ENCODE peak calls at places on chromosomes 2 and 18, in five cellular contexts. One of them, this sample, is unnamed.

GRCh38 chr2:233426619-233427342 is 72.5 kb downstream of the DGKD start:
- DNase-seq in heart left ventricle: no peak
- DNase-seq in prostate gland: no peak
- DNase-seq in cardiac muscle cell: no peak
- DNase-seq in SK-N-MC: no peak
- DNase-seq in this sample: peak; percentile 37

GRCh38 chr2:28702887-28703286 is 48.7 kb upstream of the PPP1CB start:
- DNase-seq in cardiac muscle cell: no peak
- DNase-seq in prostate gland: no peak
- DNase-seq in SK-N-MC: no peak
- DNase-seq in heart left ventricle: no peak
- DNase-seq in this sample: no peak

GRCh38 chr2:96146151-96146880 is 1.1 kb upstream of the DUSP2 start:
- DNase-seq in prostate gland: no peak
- DNase-seq in cardiac muscle cell: no peak
- DNase-seq in SK-N-MC: no peak
- DNase-seq in heart left ventricle: peak; percentile 62
- DNase-seq in this sample: no peak

GRCh38 chr2:18209934-18210639 is 331.6 kb downstream of the KCNS3 start:
- DNase-seq in SK-N-MC: no peak
- DNase-seq in cardiac muscle cell: no peak
- DNase-seq in heart left ventricle: no peak
- DNase-seq in prostate gland: no peak
- DNase-seq in this sample: no peak

GRCh38 chr18:58714259-58714658 is 43.0 kb downstream of the MALT1 start:
- DNase-seq in SK-N-MC: no peak
- DNase-seq in heart left ventricle: no peak
- DNase-seq in prostate gland: no peak
- DNase-seq in cardiac muscle cell: no peak
- DNase-seq in this sample: no peak

GRCh38 chr2:114496959-114497358 is 54.5 kb downstream of the DPP10 start:
- DNase-seq in cardiac muscle cell: no peak
- DNase-seq in SK-N-MC: no peak
- DNase-seq in heart left ventricle: no peak
- DNase-seq in prostate gland: no peak
- DNase-seq in this sample: no peak

GRCh38 chr2:46847185-46847710 is 68.4 kb downstream of the MCFD2 start:
- DNase-seq in SK-N-MC: no peak
- DNase-seq in heart left ventricle: peak; percentile 95
- DNase-seq in cardiac muscle cell: no peak
- DNase-seq in prostate gland: peak; percentile 95
- DNase-seq in this sample: peak; percentile 77

GRCh38 chr2:219158586-219158985 is 2.0 kb downstream of the NHEJ1 start:
- DNase-seq in heart left ventricle: no peak
- DNase-seq in prostate gland: no peak
- DNase-seq in SK-N-MC: no peak
- DNase-seq in cardiac muscle cell: no peak
- DNase-seq in this sample: no peak

GRCh38 chr18:78293940-78294401 is 685.6 kb upstream of the SALL3 start:
- DNase-seq in prostate gland: no peak
- DNase-seq in heart left ventricle: no peak
- DNase-seq in cardiac muscle cell: no peak
- DNase-seq in SK-N-MC: no peak
- DNase-seq in this sample: no peak
- H3K4me3 ChIP-seq in prostate gland: no peak overlapping the region
- H3K4me3 ChIP-seq in heart left ventricle: no peak overlapping the region
- H3K4me3 ChIP-seq in cardiac muscle cell: no peak overlapping the region
- H3K4me3 ChIP-seq in SK-N-MC: no peak overlapping the region
- H3K4me3 ChIP-seq in this sample: no peak overlapping the region

GRCh38 chr2:16105664-16106281 is 165.4 kb downstream of the MYCN start:
- DNase-seq in heart left ventricle: no peak
- DNase-seq in prostate gland: peak; percentile 25
- DNase-seq in SK-N-MC: no peak
- DNase-seq in cardiac muscle cell: peak; percentile 20
- DNase-seq in this sample: no peak

GRCh38 chr2:16107246-16107645 is 166.9 kb downstream of the MYCN start:
- DNase-seq in cardiac muscle cell: no peak
- DNase-seq in prostate gland: no peak
- DNase-seq in SK-N-MC: no peak
- DNase-seq in heart left ventricle: no peak
- DNase-seq in this sample: no peak

GRCh38 chr2:16104345-16105177 is 164.2 kb downstream of the MYCN start:
- DNase-seq in SK-N-MC: no peak
- DNase-seq in prostate gland: no peak
- DNase-seq in cardiac muscle cell: no peak
- DNase-seq in heart left ventricle: no peak
- DNase-seq in this sample: no peak

GRCh38 chr2:16105178-16105663 is 164.9 kb downstream of the MYCN start:
- DNase-seq in cardiac muscle cell: peak; percentile 13
- DNase-seq in prostate gland: no peak
- DNase-seq in SK-N-MC: no peak
- DNase-seq in heart left ventricle: no peak
- DNase-seq in this sample: no peak

DNA sequence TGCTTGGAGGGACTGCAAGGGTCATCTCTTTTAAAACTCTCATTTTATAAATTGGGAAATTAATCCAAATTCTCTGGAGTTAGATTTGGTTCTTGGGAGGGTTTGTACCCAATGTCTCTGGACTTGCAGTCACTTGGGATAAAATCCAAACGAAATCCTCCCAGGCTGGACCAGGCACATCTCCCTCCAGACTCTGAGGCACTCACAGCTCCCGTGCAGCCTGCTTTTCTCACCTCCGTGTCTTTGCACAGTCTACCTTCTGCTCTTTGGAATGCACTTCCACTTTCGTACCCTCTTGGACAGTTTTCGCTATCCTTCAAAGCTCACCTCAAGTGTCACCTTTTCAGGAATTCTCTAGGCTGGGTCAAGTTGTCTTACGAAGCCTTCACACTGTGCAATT is 166.3 kb downstream of the MYCN start:
- DNase-seq in heart left ventricle: no peak
- DNase-seq in prostate gland: no peak
- DNase-seq in SK-N-MC: no peak
- DNase-seq in cardiac muscle cell: no peak
- DNase-seq in this sample: no peak
- H3K4me3 ChIP-seq in heart left ventricle: no peak overlapping the region
- H3K4me3 ChIP-seq in prostate gland: no peak overlapping the region
- H3K4me3 ChIP-seq in SK-N-MC: no peak overlapping the region
- H3K4me3 ChIP-seq in cardiac muscle cell: no peak overlapping the region
- H3K4me3 ChIP-seq in this sample: no peak overlapping the region

DNA sequence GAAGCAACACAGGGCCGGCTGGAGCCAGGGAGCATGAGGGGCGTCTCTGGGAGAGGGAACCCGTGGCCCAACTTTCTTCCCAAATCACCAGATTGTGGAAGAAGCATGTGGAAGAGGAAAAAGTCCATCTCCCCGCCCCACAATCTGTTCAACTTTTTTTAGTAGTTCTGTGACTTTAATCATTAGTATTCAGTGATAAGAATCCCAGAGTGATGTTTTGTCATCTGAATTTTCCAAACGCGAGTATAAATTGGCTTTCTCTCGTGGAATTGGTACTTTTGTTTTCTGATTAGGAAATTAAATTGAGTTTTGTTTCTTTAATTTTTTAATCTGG is 134.9 kb upstream of the EPC2 start:
- DNase-seq in SK-N-MC: no peak
- DNase-seq in cardiac muscle cell: no peak
- DNase-seq in prostate gland: no peak
- DNase-seq in heart left ventricle: no peak
- DNase-seq in this sample: no peak
- H3K4me3 ChIP-seq in SK-N-MC: no peak overlapping the region
- H3K4me3 ChIP-seq in cardiac muscle cell: no peak overlapping the region
- H3K4me3 ChIP-seq in prostate gland: no peak overlapping the region
- H3K4me3 ChIP-seq in heart left ventricle: no peak overlapping the region
- H3K4me3 ChIP-seq in this sample: peak overlapping the region; percentile 38

GRCh38 chr2:36359006-36359580 is 3.5 kb downstream of the CRIM1 start:
- DNase-seq in prostate gland: no peak
- DNase-seq in heart left ventricle: no peak
- DNase-seq in SK-N-MC: peak; percentile 35
- DNase-seq in cardiac muscle cell: no peak
- DNase-seq in this sample: no peak

GRCh38 chr2:36361396-36361795 is 5.8 kb downstream of the CRIM1 start:
- DNase-seq in cardiac muscle cell: no peak
- DNase-seq in heart left ventricle: no peak
- DNase-seq in prostate gland: no peak
- DNase-seq in SK-N-MC: no peak
- DNase-seq in this sample: no peak

GRCh38 chr2:36360063-36360462 is 4.5 kb downstream of the CRIM1 start:
- DNase-seq in SK-N-MC: no peak
- DNase-seq in cardiac muscle cell: no peak
- DNase-seq in heart left ventricle: no peak
- DNase-seq in prostate gland: no peak
- DNase-seq in this sample: peak; percentile 84

GRCh38 chr2:36362291-36362690 is 6.7 kb downstream of the CRIM1 start:
- DNase-seq in SK-N-MC: no peak
- DNase-seq in cardiac muscle cell: no peak
- DNase-seq in prostate gland: no peak
- DNase-seq in heart left ventricle: no peak
- DNase-seq in this sample: no peak

DNA sequence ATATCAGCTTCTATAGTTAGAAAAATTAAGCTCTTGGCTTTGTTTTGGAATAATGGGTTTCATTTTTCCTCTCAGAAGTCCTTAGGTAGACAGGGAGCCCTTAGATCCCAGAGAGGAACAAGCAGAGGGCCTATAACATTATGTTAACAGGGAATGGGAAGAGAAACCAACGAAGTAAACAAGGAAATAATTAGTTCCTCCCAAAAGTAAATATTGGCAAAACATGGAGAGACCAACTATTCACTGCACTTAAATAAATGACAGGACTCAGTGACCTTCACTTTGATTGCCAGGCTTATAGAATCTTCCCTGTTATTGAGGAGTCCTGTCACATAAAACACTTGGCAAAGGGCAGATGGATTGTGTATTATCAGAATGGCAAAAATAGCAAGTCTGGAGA is 5.3 kb downstream of the CRIM1 start:
- DNase-seq in cardiac muscle cell: no peak
- DNase-seq in heart left ventricle: no peak
- DNase-seq in prostate gland: no peak
- DNase-seq in SK-N-MC: no peak
- DNase-seq in this sample: peak; percentile 30
- H3K4me3 ChIP-seq in cardiac muscle cell: no peak overlapping the region
- H3K4me3 ChIP-seq in heart left ventricle: no peak overlapping the region
- H3K4me3 ChIP-seq in prostate gland: no peak overlapping the region
- H3K4me3 ChIP-seq in SK-N-MC: no peak overlapping the region
- H3K4me3 ChIP-seq in this sample: no peak overlapping the region

DNA sequence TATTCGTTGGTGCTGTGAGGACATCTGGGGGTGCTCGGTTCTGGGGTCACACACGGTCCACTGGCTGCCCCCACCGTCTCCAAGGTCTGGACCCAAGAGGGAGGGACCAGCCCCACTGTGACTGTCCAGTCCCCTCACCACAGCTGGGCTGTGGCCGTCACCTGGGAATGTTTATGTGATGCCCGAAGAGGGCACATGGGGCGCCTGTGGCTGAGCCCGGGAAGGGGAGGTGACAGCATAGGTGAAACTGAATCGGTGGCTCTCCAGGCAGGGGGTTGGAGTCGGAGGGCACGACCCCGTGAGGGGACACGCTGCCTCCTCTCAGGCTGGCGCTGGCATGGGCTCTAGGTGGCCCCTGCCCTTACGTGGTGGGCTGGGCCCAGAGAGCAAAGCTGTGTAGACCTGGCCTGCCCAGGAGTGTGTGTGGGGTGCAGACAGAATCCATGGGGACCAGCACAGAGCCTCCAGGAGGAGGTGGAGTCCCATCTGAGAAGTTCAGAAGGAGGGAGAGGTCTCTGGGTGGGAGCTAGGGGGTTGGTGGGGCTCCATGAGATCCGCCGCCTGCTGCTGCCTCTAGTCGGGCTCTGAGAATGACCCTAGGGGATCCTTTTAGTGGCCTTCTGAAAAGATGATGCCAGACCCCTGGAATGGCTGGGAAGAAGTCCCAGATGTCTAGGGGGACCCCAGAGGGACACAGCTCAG is 1.8 kb downstream of the BOK start:
- DNase-seq in cardiac muscle cell: no peak
- DNase-seq in prostate gland: no peak
- DNase-seq in SK-N-MC: no peak
- DNase-seq in heart left ventricle: no peak
- DNase-seq in this sample: no peak
- H3K4me3 ChIP-seq in cardiac muscle cell: no peak overlapping the region
- H3K4me3 ChIP-seq in prostate gland: peak overlapping the region; percentile 49
- H3K4me3 ChIP-seq in SK-N-MC: no peak overlapping the region
- H3K4me3 ChIP-seq in heart left ventricle: no peak overlapping the region
- H3K4me3 ChIP-seq in this sample: no peak overlapping the region

GRCh38 chr2:44168684-44169154 is at the start of gene PPM1B:
- DNase-seq in cardiac muscle cell: no peak
- DNase-seq in SK-N-MC: no peak
- DNase-seq in prostate gland: peak; percentile 99
- DNase-seq in heart left ventricle: no peak
- DNase-seq in this sample: no peak
- H3K4me3 ChIP-seq in cardiac muscle cell: peak within 1 kb of the TSS; percentile 86
- H3K4me3 ChIP-seq in SK-N-MC: peak within 1 kb of the TSS; percentile 96
- H3K4me3 ChIP-seq in prostate gland: peak within 1 kb of the TSS; percentile 92
- H3K4me3 ChIP-seq in heart left ventricle: peak within 1 kb of the TSS; percentile 89
- H3K4me3 ChIP-seq in this sample: peak within 1 kb of the TSS; percentile 69

GRCh38 chr2:65297544-65297943 is 69.9 kb downstream of the ACTR2 start:
- DNase-seq in cardiac muscle cell: no peak
- DNase-seq in prostate gland: no peak
- DNase-seq in SK-N-MC: no peak
- DNase-seq in heart left ventricle: no peak
- DNase-seq in this sample: no peak

GRCh38 chr2:65300772-65301711 is 73.4 kb downstream of the ACTR2 start:
- DNase-seq in heart left ventricle: peak; percentile 37
- DNase-seq in prostate gland: peak; percentile 55
- DNase-seq in SK-N-MC: no peak
- DNase-seq in cardiac muscle cell: peak; percentile 25
- DNase-seq in this sample: no peak

GRCh38 chr2:65298089-65298488 is 70.5 kb downstream of the ACTR2 start:
- DNase-seq in SK-N-MC: no peak
- DNase-seq in prostate gland: no peak
- DNase-seq in heart left ventricle: no peak
- DNase-seq in cardiac muscle cell: no peak
- DNase-seq in this sample: no peak

GRCh38 chr2:65299246-65299645 is 71.6 kb downstream of the ACTR2 start:
- DNase-seq in heart left ventricle: no peak
- DNase-seq in SK-N-MC: no peak
- DNase-seq in prostate gland: no peak
- DNase-seq in cardiac muscle cell: no peak
- DNase-seq in this sample: no peak

GRCh38 chr2:65300134-65300771 is 72.6 kb downstream of the ACTR2 start:
- DNase-seq in prostate gland: peak; percentile 19
- DNase-seq in SK-N-MC: no peak
- DNase-seq in cardiac muscle cell: no peak
- DNase-seq in heart left ventricle: peak; percentile 76
- DNase-seq in this sample: no peak
- H3K4me3 ChIP-seq in prostate gland: no peak overlapping the region
- H3K4me3 ChIP-seq in SK-N-MC: peak overlapping the region; percentile 58
- H3K4me3 ChIP-seq in cardiac muscle cell: no peak overlapping the region
- H3K4me3 ChIP-seq in heart left ventricle: no peak overlapping the region
- H3K4me3 ChIP-seq in this sample: no peak overlapping the region